ENCODE peak calls at places on chromosomes 7 and 10, in seven cellular contexts. Q is Peyer's patch; U is neural progenitor cell; R is substantia nigra; O is naive thymus-derived CD4-positive, alpha-beta T cell; B is tibial nerve; C is RWPE1. W is an unnamed sample.

GRCh38 chr10:57964371-57964770 is 303.3 kb downstream of the IPMK start:
- DNase-seq in U (no peak), R (peak), B (no peak), C (no peak), O (no peak), Q (no peak), W (peak)

GRCh38 chr7:44517175-44517574 is 24.0 kb downstream of the NPC1L1 start:
- DNase-seq in O (no peak), Q (no peak), B (no peak), C (no peak), R (no peak), U (no peak), W (no peak)

GRCh38 chr7:157097569-157097968 is 41.2 kb upstream of the UBE3C start:
- DNase-seq in B (no peak), U (no peak), C (no peak), O (no peak), Q (no peak), R (no peak), W (no peak)

GRCh38 chr7:17545348-17545747 is 246.9 kb downstream of the AHR start:
- DNase-seq in C (no peak), Q (no peak), O (no peak), B (no peak), R (no peak), U (no peak), W (no peak)

GRCh38 chr10:114359041-114359952 is 45.0 kb downstream of the AFAP1L2 start:
- DNase-seq in U (no peak), R (no peak), Q (no peak), O (no peak), C (no peak), B (no peak), W (no peak)

GRCh38 chr10:35203744-35204143 is 77.1 kb downstream of the CREM start:
- DNase-seq in B (no peak), R (no peak), Q (no peak), O (no peak), U (no peak), C (no peak), W (no peak)

GRCh38 chr10:93494494-93494893 is 1.9 kb upstream of the CEP55 start:
- DNase-seq in U (no peak), B (no peak), R (no peak), Q (no peak), O (no peak), C (no peak), W (no peak)

GRCh38 chr7:94264756-94265155 is 129.9 kb upstream of the COL1A2 start:
- DNase-seq in C (no peak), U (peak), R (no peak), B (no peak), Q (no peak), O (no peak), W (no peak)

GRCh38 chr7:137953692-137954470 is 48.0 kb downstream of the CREB3L2 start:
- DNase-seq in O (no peak), R (no peak), B (no peak), Q (no peak), U (peak), C (peak), W (no peak)

GRCh38 chr7:111012799-111013675 is 77.9 kb upstream of the LRRN3 start:
- DNase-seq in B (no peak), Q (no peak), U (no peak), O (peak), C (peak), R (no peak), W (peak)

GRCh38 chr10:124703778-124704427 is 40.3 kb downstream of the FAM53B start:
- DNase-seq in C (no peak), B (peak), R (peak), U (no peak), Q (peak), O (no peak), W (no peak)

GRCh38 chr7:94654764-94655561 is 970 bp downstream of the SGCE start:
- DNase-seq in B (no peak), O (peak), Q (no peak), U (peak), C (no peak), R (no peak), W (peak)

GRCh38 chr7:68266004-68266579 is 1269.5 kb downstream of the TYW1 start:
- DNase-seq in C (no peak), B (no peak), R (no peak), U (no peak), O (no peak), Q (no peak), W (no peak)

GRCh38 chr10:48811917-48812316 is 127.2 kb downstream of the WDFY4 start:
- DNase-seq in Q (no peak), C (no peak), B (no peak), O (no peak), U (no peak), R (no peak), W (no peak)

GRCh38 chr7:1425292-1426136 is 33.8 kb downstream of the MICALL2 start:
- DNase-seq in R (no peak), C (no peak), U (peak), Q (no peak), O (no peak), B (no peak), W (no peak)

GRCh38 chr10:44463511-44464121 is 78.7 kb upstream of the CXCL12 start:
- DNase-seq in C (no peak), Q (no peak), B (no peak), R (no peak), U (no peak), O (no peak), W (no peak)
- H3K27ac ChIP-seq in C (no peak), Q (no peak), B (no peak), R (no peak), U (no peak), O (no peak), W (no peak)

GRCh38 chr7:24069751-24070150 is 214.2 kb upstream of the NPY start:
- DNase-seq in U (no peak), Q (no peak), B (no peak), O (no peak), R (no peak), C (no peak), W (no peak)
- H3K27ac ChIP-seq in U (no peak), Q (no peak), B (no peak), O (no peak), R (no peak), C (no peak), W (no peak)

GRCh38 chr10:119686465-119687191 is 35.4 kb downstream of the BAG3 start:
- DNase-seq in B (peak), Q (peak), R (peak), O (peak), U (peak), C (peak), W (peak)
- H3K27ac ChIP-seq in B (peak), Q (no peak), R (peak), O (peak), U (no peak), C (peak), W (peak)

GRCh38 chr7:155988421-155988820 is 176.2 kb upstream of the SHH start:
- DNase-seq in B (no peak), U (no peak), Q (no peak), C (no peak), R (no peak), O (no peak), W (no peak)
- H3K27ac ChIP-seq in B (no peak), U (no peak), Q (no peak), C (no peak), R (no peak), O (no peak), W (no peak)

GRCh38 chr10:1360581-1361164 is 304.5 kb downstream of the WDR37 start:
- DNase-seq in R (no peak), B (no peak), O (no peak), U (peak), Q (no peak), C (no peak), W (no peak)
- H3K27ac ChIP-seq in R (no peak), B (peak), O (no peak), U (no peak), Q (no peak), C (no peak), W (peak)

DNA sequence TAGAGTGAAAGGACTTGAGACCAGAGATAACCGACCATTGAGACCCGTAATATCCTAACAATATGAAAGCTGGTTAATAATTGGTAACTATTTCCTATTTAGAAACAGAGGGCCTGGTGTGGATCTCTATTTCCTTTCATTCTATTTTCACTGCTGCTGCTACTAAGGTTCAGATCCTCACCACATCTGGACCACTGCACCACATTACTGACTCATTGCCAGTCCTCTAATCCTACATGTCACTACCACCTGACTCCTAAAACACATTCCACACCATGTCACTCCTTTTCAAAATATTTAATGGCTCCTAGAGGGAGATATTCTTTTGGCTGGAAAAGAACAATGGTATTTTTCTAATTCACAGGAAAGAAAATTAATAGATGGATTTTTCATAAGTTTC is 6.4 kb downstream of the USP54 start:
- DNase-seq in C (no peak), U (no peak), O (no peak), R (no peak), Q (no peak), B (no peak), W (peak)
- H3K27ac ChIP-seq in C (no peak), U (no peak), O (no peak), R (peak), Q (no peak), B (peak), W (no peak)

DNA sequence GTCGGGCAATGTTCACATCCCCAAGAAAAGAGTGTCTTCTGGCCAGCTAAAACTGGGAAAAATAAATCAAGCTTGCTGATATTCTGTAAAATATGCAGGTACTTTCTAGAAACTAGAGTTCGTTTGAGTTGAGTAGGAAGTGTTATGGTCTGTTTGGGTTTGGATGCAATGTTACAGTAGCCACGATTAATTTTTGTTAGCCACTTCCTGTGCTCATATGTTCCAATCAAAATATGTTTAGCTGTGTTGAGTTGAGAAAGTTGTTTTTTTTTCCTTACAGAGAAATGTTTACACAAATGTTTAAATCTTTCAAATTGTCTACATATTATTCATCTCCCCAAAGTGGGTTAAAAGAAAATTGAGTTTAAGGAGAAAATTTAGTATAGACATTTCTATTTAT is 11.2 kb upstream of the LAMB1 start:
- DNase-seq in B (no peak), Q (no peak), R (no peak), O (no peak), C (no peak), U (no peak), W (no peak)
- H3K27ac ChIP-seq in B (no peak), Q (peak), R (no peak), O (no peak), C (no peak), U (no peak), W (no peak)

GRCh38 chr7:47472444-47473157 is 109.3 kb downstream of the TNS3 start:
- DNase-seq in U (no peak), B (no peak), Q (no peak), O (no peak), R (no peak), C (no peak), W (no peak)

GRCh38 chr7:47471831-47472230 is 110.1 kb downstream of the TNS3 start:
- DNase-seq in R (no peak), Q (no peak), B (no peak), U (no peak), O (no peak), C (no peak), W (no peak)

GRCh38 chr7:47473499-47474210 is 108.3 kb downstream of the TNS3 start:
- DNase-seq in R (no peak), O (no peak), U (no peak), B (no peak), C (no peak), Q (peak), W (no peak)

GRCh38 chr7:47471358-47471703 is 110.6 kb downstream of the TNS3 start:
- DNase-seq in Q (no peak), U (no peak), O (no peak), C (no peak), R (no peak), B (no peak), W (no peak)

GRCh38 chr7:47470567-47471357 is 111.1 kb downstream of the TNS3 start:
- DNase-seq in U (peak), C (no peak), B (no peak), O (no peak), R (no peak), Q (no peak), W (no peak)
- H3K27ac ChIP-seq in U (peak), C (peak), B (peak), O (no peak), R (no peak), Q (peak), W (no peak)

DNA sequence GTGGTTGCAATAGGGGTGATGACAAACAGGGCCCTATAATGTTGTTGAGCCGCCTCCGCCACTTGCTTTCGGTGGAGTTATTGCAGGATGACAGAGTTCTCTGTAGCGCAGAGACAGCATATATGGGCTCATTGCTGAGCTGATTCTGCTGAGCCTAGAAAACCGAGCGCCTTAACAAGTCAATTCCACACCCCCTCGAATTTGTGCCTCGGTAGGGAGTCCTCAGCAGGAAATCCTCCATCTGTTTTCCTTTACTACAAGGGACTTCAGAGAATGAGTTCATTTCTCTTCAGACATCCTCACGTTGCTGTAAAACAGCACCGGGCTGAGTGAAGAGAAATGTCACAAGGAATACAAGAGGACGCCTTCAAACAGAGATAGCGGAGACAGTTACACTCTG is 90.7 kb upstream of the KIAA1217 start:
- DNase-seq in R (no peak), U (peak), B (no peak), C (no peak), O (no peak), Q (no peak), W (no peak)
- H3K27ac ChIP-seq in R (no peak), U (no peak), B (no peak), C (no peak), O (no peak), Q (no peak), W (no peak)

W was measured in foreskin keratinocyte.